ENCODE peak calls at places on chromosomes 3 and 15, in four cellular contexts. Z, T, Y and G are unnamed samples.

GRCh38 chr3:47978386-47978785 is 37.8 kb downstream of the MAP4 start:
- DNase-seq in Z (no peak), T (no peak), Y (no peak), G (no peak)

GRCh38 chr15:38036790-38037338 is 102.4 kb downstream of the TMCO5A start:
- DNase-seq in Z (no peak), T (no peak), Y (no peak), G (no peak)

GRCh38 chr3:46466273-46466672 is 1.6 kb upstream of the LTF start:
- DNase-seq in Z (no peak), T (no peak), Y (no peak), G (no peak)

GRCh38 chr3:101377796-101378195 is 57.4 kb upstream of the IMPG2 start:
- DNase-seq in Z (no peak), T (no peak), Y (no peak), G (no peak)

GRCh38 chr15:98826658-98827057 is 178.3 kb downstream of the IGF1R start:
- DNase-seq in Z (no peak), T (no peak), Y (no peak), G (no peak)

GRCh38 chr3:63635186-63635585 is 17.3 kb upstream of the SNTN start:
- DNase-seq in Z (no peak), T (no peak), Y (no peak), G (no peak)

GRCh38 chr3:80733522-80734176 is 965.9 kb upstream of the ROBO1 start:
- DNase-seq in Z (peak), T (no peak), Y (peak), G (no peak)

GRCh38 chr3:31523543-31523942 is 9.2 kb upstream of the STT3B start:
- DNase-seq in Z (no peak), T (no peak), Y (no peak), G (no peak)

GRCh38 chr3:156635973-156636372 is 38.4 kb upstream of the TIPARP start:
- DNase-seq in Z (no peak), T (no peak), Y (peak), G (no peak)

GRCh38 chr3:128859573-128860154 is 19.8 kb upstream of the ACAD9 start:
- DNase-seq in Z (no peak), T (no peak), Y (peak), G (no peak)
- TF ChIP-seq CREB1 in Z (no peak), T (no peak), Y (no peak), G (no peak)

DNA sequence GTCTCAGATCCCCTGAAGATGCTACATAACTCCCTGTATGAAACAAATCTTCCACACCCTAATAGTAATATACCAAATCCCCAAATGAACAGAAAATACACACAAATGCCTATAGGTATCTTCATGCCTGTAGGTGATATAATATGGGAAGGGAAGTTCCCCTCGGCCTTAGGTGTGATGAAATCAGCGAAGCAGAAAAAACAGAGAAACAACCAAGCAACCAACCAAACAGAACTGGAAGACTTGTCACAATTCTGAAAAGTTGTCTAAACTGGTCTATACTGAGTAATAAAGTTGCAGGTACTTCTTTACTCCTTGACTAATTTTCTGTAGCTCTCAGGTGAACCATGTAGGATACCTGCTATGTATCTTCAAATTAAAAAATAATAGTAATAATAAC is 82.2 kb upstream of the SATB1 start:
- DNase-seq in Z (no peak), T (no peak), Y (no peak), G (no peak)
- TF ChIP-seq JUNB in Z (no peak), T (no peak), Y (no peak), G (no peak)

DNA sequence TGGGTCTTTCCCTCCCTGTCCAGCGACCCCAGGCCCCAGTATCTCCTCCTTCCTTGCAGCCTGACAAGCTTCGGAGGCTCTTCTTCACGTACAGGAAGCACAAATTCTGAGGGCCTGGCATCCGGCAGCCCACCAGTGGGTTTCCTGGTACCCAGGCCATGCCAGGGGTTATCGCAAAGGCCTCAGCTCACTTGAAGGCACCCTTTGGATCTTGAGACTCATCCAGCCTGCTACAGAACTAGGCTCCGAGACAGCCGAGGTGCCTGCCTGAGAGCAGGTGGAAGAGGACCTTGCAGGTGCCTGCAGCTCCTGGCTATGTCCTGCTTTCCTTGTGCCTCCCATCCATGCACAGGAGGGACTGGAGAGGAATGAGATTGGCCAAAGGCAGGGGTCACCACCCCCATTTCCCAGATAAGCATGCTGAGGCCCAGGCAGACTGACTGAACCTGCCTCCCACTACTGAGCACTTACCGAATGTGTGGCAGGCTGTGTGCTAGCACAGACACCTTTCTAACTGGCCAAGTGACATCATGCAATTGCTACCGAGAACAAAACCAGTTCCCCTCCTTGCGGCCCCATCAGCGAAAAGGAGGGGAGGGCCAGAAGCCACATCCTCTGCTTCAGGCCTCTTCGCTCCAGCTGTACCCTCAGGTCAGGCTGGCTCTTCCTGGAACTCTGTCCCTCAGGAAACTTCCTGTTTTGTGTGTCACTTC is 11.2 kb downstream of the SH2D7 start:
- DNase-seq in Z (no peak), T (peak), Y (no peak), G (no peak)
- TF ChIP-seq POLR2AphosphoS5 in Z (no peak), T (no peak), Y (no peak), G (no peak)

DNA sequence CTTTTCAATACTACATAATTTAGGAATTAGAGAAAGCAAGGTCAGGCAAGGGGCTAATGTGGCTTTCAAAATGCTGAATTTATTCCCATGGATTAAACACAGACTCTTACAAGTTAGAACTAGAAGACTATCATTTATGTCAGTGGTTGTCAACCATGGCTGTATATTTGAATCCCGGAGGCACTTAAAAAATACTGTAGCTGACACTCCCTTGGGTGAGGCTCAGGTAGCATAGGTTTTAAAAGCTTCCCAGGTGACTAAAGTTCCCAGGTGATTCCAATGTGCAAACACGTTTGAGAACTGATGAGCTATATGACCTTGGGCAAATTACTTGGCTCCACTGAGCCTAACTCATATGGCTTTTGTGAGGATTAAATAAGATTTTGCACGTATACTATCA is 29.6 kb downstream of the AAGAB start:
- DNase-seq in Z (no peak), T (no peak), Y (no peak), G (no peak)
- TF ChIP-seq CREB1 in Z (no peak), T (no peak), Y (no peak), G (no peak)

DNA sequence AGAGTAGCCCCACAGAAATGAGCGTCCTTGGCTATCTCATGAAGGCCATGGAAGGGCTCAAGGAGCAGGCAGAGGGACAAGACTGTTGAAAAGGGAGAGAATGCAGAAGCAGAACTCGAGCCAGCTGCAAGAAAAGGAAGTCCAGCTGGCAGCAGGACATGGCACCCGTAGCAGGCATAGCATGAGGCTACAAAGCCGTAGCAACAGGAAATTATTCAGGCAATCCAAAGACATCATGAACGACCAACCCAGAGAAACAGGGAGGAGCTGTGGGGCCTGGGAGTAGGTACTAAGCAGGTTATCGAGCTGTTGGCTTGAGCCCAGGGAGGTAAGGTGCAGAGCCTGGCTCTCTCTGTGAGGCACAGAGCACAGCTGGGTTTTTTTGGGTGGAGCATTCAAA is 144.1 kb upstream of the SMAD3 start:
- DNase-seq in Z (no peak), T (no peak), Y (no peak), G (no peak)
- TF ChIP-seq JUNB in Z (no peak), T (no peak), Y (no peak), G (no peak)

DNA sequence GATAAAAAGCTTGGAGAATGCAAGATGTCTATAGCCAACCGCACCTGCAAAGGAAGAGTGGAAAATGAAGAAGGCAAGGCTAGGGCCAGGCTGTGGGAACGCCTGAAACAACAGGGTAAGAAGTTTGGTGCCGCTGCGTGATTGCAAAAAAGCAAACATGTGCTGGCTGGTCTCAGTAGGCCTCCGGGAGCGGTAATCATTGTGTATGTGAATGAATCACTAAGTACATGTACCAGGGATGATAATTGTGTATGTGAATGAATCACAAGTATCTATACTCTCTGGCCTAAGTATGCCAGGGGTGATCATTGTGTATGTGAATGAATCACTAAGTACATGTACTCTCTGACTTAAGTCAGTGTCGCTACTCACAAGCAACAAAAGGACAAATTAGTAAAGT is 40.3 kb upstream of the PARL start:
- DNase-seq in Z (no peak), T (no peak), Y (no peak), G (no peak)
- TF ChIP-seq POLR2AphosphoS5 in Z (no peak), T (no peak), Y (no peak), G (no peak)

DNA sequence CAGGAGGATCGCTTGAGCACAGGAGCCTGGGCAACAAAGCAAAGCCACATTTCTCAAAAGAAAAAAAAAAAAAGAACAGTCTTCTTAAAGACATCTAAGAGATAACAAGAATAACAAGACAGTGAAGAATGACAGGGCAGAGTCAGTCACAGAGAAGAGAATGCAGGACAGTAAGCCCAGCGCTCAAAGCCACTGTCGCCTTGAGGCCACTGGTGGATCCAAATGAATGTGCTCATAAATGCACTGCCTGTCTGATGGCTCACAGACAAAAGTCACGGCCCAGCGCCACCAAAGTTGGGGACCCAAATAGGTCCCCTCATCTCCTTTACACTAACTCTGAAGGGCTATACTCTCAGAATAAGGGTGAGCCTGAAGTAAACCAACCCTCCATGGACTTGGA is 52.3 kb downstream of the FAM174B start:
- DNase-seq in Z (no peak), T (no peak), Y (no peak), G (no peak)
- TF ChIP-seq CREB1 in Z (no peak), T (no peak), Y (no peak), G (no peak)

DNA sequence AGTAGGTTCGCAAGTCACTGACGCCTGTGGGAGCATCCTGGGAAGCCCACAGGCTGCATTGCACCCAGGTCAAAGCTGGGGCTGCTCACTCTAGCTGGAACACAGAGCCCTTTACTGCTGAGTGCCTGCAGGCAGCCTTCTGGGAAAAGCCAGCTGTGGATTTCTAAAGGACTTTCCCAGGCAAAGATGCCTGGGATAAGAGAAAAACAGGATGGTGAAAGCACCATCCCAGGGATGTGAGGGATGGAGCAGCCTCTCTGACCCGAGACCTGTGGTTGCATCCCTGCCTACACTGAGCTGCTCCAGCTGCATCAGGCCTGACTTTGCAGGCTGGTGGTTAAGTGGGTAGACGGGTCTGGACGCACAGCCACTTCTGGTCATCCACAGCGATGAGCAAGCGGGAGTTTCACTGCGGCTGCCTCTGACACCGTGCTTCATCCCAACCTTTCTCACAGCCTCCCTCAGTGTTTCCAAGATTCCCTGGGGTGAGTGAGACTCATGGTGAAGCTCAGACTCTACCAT is 52.5 kb upstream of the AMOTL2 start:
- DNase-seq in Z (no peak), T (no peak), Y (no peak), G (no peak)
- TF ChIP-seq JUNB in Z (no peak), T (no peak), Y (no peak), G (no peak)

GRCh38 chr15:92603743-92604470 is 51.7 kb downstream of the FAM174B start:
- DNase-seq in Z (no peak), T (no peak), Y (no peak), G (no peak)
- TF ChIP-seq POLR2AphosphoS5 in Z (no peak), T (no peak), Y (no peak), G (no peak)